ENCODE peak calls at places on chromosomes 4 and X, in five cellular contexts. M is breast epithelium, E is GM20000, O is psoas muscle, I is BJ. T is an unnamed sample.

GRCh38 chrX:9610774-9611392 is 146.0 kb downstream of the TBL1X start:
- DNase-seq in M (no peak), E (no peak), O (no peak), I (no peak), T (no peak)

GRCh38 chr4:150072906-150073714 is 5.1 kb upstream of the DCLK2 start:
- DNase-seq in M (no peak), E (no peak), O (no peak), I (peak), T (no peak)

GRCh38 chr4:129223955-129224354 is 128.0 kb downstream of the C4orf33 start:
- DNase-seq in M (no peak), E (no peak), O (no peak), I (no peak), T (no peak)

GRCh38 chr4:144787365-144788263 is 141.7 kb downstream of the HHIP start:
- DNase-seq in M (no peak), E (peak), O (no peak), I (no peak), T (no peak)

GRCh38 chr4:109729155-109729562 is 711 bp downstream of the PLA2G12A start:
- DNase-seq in M (no peak), E (no peak), O (no peak), I (no peak), T (no peak)

GRCh38 chrX:149470960-149471359 is 34.1 kb downstream of the IDS start:
- DNase-seq in M (peak), E (peak), O (peak), I (no peak), T (no peak)

GRCh38 chr4:174378951-174379350 is 95.2 kb downstream of the CEP44 start:
- DNase-seq in M (no peak), E (no peak), O (no peak), I (no peak), T (no peak)

GRCh38 chrX:130172127-130172834 is 519 bp downstream of the RAB33A start:
- DNase-seq in M (no peak), E (no peak), O (no peak), I (no peak), T (no peak)

GRCh38 chrX:47146121-47146935 is 1.3 kb downstream of the RBM10 start:
- DNase-seq in M (no peak), E (no peak), O (no peak), I (no peak), T (no peak)

GRCh38 chr4:42396361-42397255 is 680 bp upstream of the SHISA3 start:
- DNase-seq in M (no peak), E (no peak), O (no peak), I (no peak), T (no peak)

GRCh38 chrX:49876750-49877149 is 2.5 kb upstream of the USP27X start:
- DNase-seq in M (no peak), E (peak), O (no peak), I (no peak), T (no peak)

GRCh38 chr4:122747068-122747467 is 14.6 kb downstream of the BBS12 start:
- DNase-seq in M (no peak), E (no peak), O (no peak), I (no peak), T (no peak)

GRCh38 chr4:122746485-122746965 is 14.0 kb downstream of the BBS12 start:
- DNase-seq in M (no peak), E (no peak), O (no peak), I (no peak), T (no peak)

GRCh38 chr4:122747883-122748282 is 15.4 kb downstream of the BBS12 start:
- DNase-seq in M (no peak), E (no peak), O (no peak), I (no peak), T (no peak)

GRCh38 chr4:122744229-122744628 is 11.7 kb downstream of the BBS12 start:
- DNase-seq in M (peak), E (no peak), O (no peak), I (peak), T (no peak)

DNA sequence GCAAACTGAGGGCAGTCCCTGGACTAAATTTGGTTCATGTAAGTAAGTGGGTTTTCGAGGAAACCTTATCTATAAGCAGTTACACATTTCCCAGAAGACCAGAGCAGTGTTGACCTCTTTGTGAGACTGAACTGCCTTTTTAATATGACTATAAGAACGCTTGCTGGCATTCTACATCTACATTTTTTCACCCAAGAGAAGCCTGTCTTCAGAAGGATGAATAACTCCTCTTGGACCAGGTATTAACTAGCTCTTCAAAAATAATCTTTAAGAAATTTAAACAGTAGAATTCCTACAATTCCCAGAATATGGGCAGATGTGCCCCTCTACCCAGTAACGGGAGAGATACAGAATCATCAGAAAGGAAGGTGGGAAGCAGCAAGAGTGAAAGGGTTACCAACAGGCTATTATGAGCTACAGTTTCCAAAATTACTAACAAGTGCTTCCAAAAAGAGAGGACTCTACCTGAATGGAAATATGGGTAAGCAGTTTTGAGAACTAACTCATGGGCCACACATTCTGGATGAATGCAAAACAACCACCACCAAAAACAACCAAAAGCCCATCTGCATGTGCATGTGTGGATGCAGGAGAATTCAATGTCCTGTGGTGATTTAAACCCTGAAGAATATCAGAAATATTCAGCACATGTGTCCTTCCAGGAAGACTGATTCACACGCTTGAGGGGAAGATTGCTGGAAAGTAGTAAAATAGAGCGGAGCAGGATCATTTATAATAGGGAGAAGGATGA is 17.4 kb downstream of the BBS12 start:
- DNase-seq in M (no peak), E (no peak), O (no peak), I (no peak), T (no peak)
- TF ChIP-seq CTCF in M (no peak), E (no peak), O (no peak), I (no peak), T (no peak)

GRCh38 chrX:45952030-45952429 is 593.2 kb downstream of the ZNF674 start:
- DNase-seq in M (no peak), E (no peak), O (no peak), I (no peak), T (no peak)
- TF ChIP-seq CTCF in M (no peak), E (no peak), O (no peak), I (no peak), T (no peak)

GRCh38 chr4:96355414-96355813 is 515.5 kb downstream of the PDHA2 start:
- DNase-seq in M (no peak), E (no peak), O (no peak), I (no peak), T (no peak)

GRCh38 chr4:96356591-96357360 is 516.9 kb downstream of the PDHA2 start:
- DNase-seq in M (no peak), E (no peak), O (no peak), I (no peak), T (no peak)

GRCh38 chr4:96347582-96347981 is 507.7 kb downstream of the PDHA2 start:
- DNase-seq in M (no peak), E (no peak), O (no peak), I (no peak), T (no peak)

GRCh38 chr4:96354036-96354712 is 514.3 kb downstream of the PDHA2 start:
- DNase-seq in M (no peak), E (no peak), O (no peak), I (no peak), T (no peak)

DNA sequence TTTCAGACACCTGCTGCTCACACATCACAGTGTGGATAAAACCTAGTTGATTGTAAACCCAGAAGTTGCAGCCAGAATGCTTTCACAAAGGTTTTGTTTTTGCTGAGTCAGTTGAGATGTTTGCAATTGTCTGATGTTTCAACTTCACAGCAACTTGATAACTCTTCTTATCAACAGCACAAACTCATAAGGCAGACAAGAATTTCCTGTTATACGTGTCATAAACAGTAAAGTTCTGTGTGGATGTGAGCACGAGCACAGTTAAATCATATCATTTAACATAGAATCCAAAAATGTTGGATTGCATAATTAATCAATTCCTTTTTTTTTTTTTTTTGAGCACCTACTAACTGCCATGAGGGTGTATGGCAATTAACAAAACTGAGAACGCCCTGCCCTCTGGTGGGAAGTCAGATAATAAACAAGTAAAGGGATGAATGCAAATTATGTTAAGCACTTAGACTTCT is 512.2 kb downstream of the PDHA2 start:
- DNase-seq in M (no peak), E (no peak), O (no peak), I (no peak), T (no peak)
- TF ChIP-seq CTCF in M (no peak), E (peak), O (peak), I (no peak), T (peak)

GRCh38 chrX:71253253-71254091 is 468 bp downstream of the ZMYM3 start:
- DNase-seq in M (no peak), E (peak), O (peak), I (no peak), T (peak)
- TF ChIP-seq CTCF in M (no peak), E (peak), O (peak), I (peak), T (peak)